ENCODE peak calls at places on chromosomes 6 and 20, in seven cellular contexts. R, T, O, Q, B, P and F are unnamed samples.
A peak's percentile ranks its signal among the peaks of the same experiment; 100 is the strongest.

GRCh38 chr20:20064303-20064702 is 12.0 kb downstream of the CFAP61 start:
- DNase-seq in Q (no peak), T (no peak), O (no peak), R (peak; percentile 7), P (no peak), B (no peak), F (no peak)

GRCh38 chr6:105488521-105489212 is 85.8 kb upstream of the PREP start:
- DNase-seq in O (no peak), Q (no peak), P (no peak), B (no peak), R (no peak), T (no peak), F (no peak)

GRCh38 chr20:22473293-22473692 is 111.1 kb downstream of the FOXA2 start:
- DNase-seq in R (no peak), T (no peak), O (no peak), Q (no peak), P (no peak), B (no peak), F (no peak)

GRCh38 chr20:33964431-33964830 is 29.3 kb upstream of the RALY start:
- DNase-seq in R (no peak), O (no peak), T (no peak), P (no peak), Q (no peak), B (no peak), F (peak; percentile 16)

GRCh38 chr6:69022991-69023390 is 387.9 kb downstream of the ADGRB3 start:
- DNase-seq in O (no peak), P (no peak), R (peak; percentile 96), Q (no peak), T (no peak), B (no peak), F (no peak)

GRCh38 chr6:148523551-148523950 is 180.9 kb downstream of the SASH1 start:
- DNase-seq in P (no peak), T (no peak), B (no peak), Q (no peak), O (no peak), R (no peak), F (no peak)

GRCh38 chr6:168225471-168225901 is 94.1 kb downstream of the DACT2 start:
- DNase-seq in O (no peak), B (peak; percentile 47), T (no peak), P (peak; percentile 51), Q (no peak), R (no peak), F (no peak)

GRCh38 chr20:17796096-17796563 is 96.4 kb downstream of the BANF2 start:
- DNase-seq in Q (no peak), B (peak; percentile 55), R (peak; percentile 15), P (no peak), T (no peak), O (peak; percentile 84), F (no peak)

GRCh38 chr6:107965746-107966145 is 7.7 kb upstream of the SEC63 start:
- DNase-seq in O (no peak), T (no peak), B (no peak), P (no peak), R (peak; percentile 75), Q (no peak), F (peak; percentile 24)

GRCh38 chr6:169420912-169421543 is 167.4 kb upstream of the THBS2 start:
- DNase-seq in P (peak; percentile 49), R (no peak), O (no peak), B (no peak), T (peak; percentile 0), Q (no peak), F (no peak)

GRCh38 chr20:18832801-18833200 is 19.2 kb downstream of the SCP2D1 start:
- DNase-seq in B (no peak), T (no peak), Q (no peak), P (no peak), O (no peak), R (no peak), F (no peak)

GRCh38 chr6:69820438-69820837 is 23.6 kb upstream of the LMBRD1 start:
- DNase-seq in Q (no peak), P (no peak), O (peak; percentile 75), T (no peak), B (no peak), R (no peak), F (no peak)

GRCh38 chr20:43751167-43752050 is 24.6 kb upstream of the GTSF1L start:
- DNase-seq in O (no peak), P (no peak), B (no peak), T (no peak), Q (no peak), R (peak; percentile 98), F (no peak)

GRCh38 chr6:40336986-40337780 is 250.0 kb downstream of the LRFN2 start:
- DNase-seq in B (no peak), Q (no peak), O (no peak), T (peak; percentile 11), R (no peak), P (no peak), F (peak; percentile 64)

GRCh38 chr6:45737331-45738056 is 278.2 kb downstream of the CLIC5 start:
- DNase-seq in P (no peak), O (no peak), Q (no peak), B (no peak), R (no peak), T (no peak), F (no peak)

GRCh38 chr20:56628015-56628872 is 862 bp upstream of the TFAP2C start:
- DNase-seq in T (no peak), P (peak; percentile 31), Q (no peak), R (peak; percentile 59), B (no peak), O (peak; percentile 67), F (no peak)

GRCh38 chr20:37394543-37395410 is 48.8 kb downstream of the SRC start:
- DNase-seq in O (no peak), P (no peak), R (no peak), T (no peak), Q (no peak), B (peak; percentile 13), F (no peak)

GRCh38 chr6:23394699-23395098 is 731.3 kb upstream of the NRSN1 start:
- DNase-seq in Q (no peak), B (no peak), O (no peak), T (no peak), R (no peak), P (no peak), F (no peak)

GRCh38 chr20:41482647-41483552 is 116.3 kb upstream of the EMILIN3 start:
- DNase-seq in P (no peak), T (no peak), O (no peak), Q (no peak), B (no peak), R (peak; percentile 93), F (no peak)

GRCh38 chr20:19758888-19759331 is 852 bp downstream of the RIN2 start:
- DNase-seq in B (peak; percentile 89), Q (no peak), O (peak; percentile 81), P (peak; percentile 75), T (peak; percentile 26), R (peak; percentile 3), F (peak; percentile 13)